ENCODE peak calls at places on chromosome 17, in seven cellular contexts. L is CMK, I is Daoy, B is HuH-7.5, G is astrocyte of the spinal cord, K is SHP77, O is DMS53. M is an unnamed sample.

GRCh38 chr17:19278729-19279128 is 41.6 kb downstream of the EPN2 start:
- DNase-seq in O (no peak), G (no peak), L (no peak), K (no peak), I (no peak), B (no peak), M (no peak)

GRCh38 chr17:15397605-15398004 is 56.2 kb upstream of the TEKT3 start:
- DNase-seq in O (no peak), L (no peak), B (no peak), I (no peak), G (no peak), K (no peak), M (no peak)

GRCh38 chr17:66737524-66737923 is 97.4 kb upstream of the CACNG5 start:
- DNase-seq in O (no peak), B (no peak), K (peak), G (peak), L (no peak), I (no peak), M (no peak)

GRCh38 chr17:14481664-14482063 is 180.8 kb downstream of the HS3ST3B1 start:
- DNase-seq in O (no peak), L (no peak), I (no peak), B (no peak), K (no peak), G (no peak), M (no peak)

GRCh38 chr17:79340771-79341528 is 266.3 kb downstream of the ENGASE start:
- DNase-seq in O (no peak), G (no peak), B (no peak), K (no peak), I (no peak), L (no peak), M (no peak)

GRCh38 chr17:58576679-58577367 is 62.4 kb upstream of the MTMR4 start:
- DNase-seq in K (no peak), B (no peak), O (peak), I (no peak), G (no peak), L (no peak), M (no peak)

GRCh38 chr17:42680331-42680808 is 1.3 kb downstream of the CCR10 start:
- DNase-seq in L (no peak), B (no peak), K (peak), I (no peak), O (peak), G (no peak), M (no peak)

GRCh38 chr17:80035937-80036714 is at the start of gene CCDC40:
- DNase-seq in B (peak), G (peak), L (peak), O (peak), K (peak), I (peak), M (peak)

GRCh38 chr17:35074711-35075707 is 11.5 kb upstream of the RFFL start:
- DNase-seq in K (no peak), B (no peak), I (no peak), L (no peak), G (no peak), O (no peak), M (no peak)

GRCh38 chr17:79943354-79944241 is 92.1 kb downstream of the TBC1D16 start:
- DNase-seq in I (no peak), B (no peak), L (no peak), G (no peak), O (no peak), K (no peak), M (no peak)

GRCh38 chr17:34580685-34581445 is 1.5 kb downstream of the TMEM132E start:
- DNase-seq in B (no peak), I (peak), L (no peak), K (no peak), O (no peak), G (no peak), M (no peak)

GRCh38 chr17:6701719-6702118 is 11.4 kb downstream of the SLC13A5 start:
- DNase-seq in L (no peak), O (peak), K (no peak), I (peak), B (peak), G (no peak), M (peak)

GRCh38 chr17:4505187-4505586 is 6.5 kb downstream of the SPNS2 start:
- DNase-seq in L (no peak), G (no peak), B (no peak), K (no peak), O (no peak), I (no peak), M (no peak)

GRCh38 chr17:50209472-50210248 is 8.2 kb upstream of the COL1A1 start:
- DNase-seq in O (no peak), G (peak), I (peak), K (no peak), B (no peak), L (no peak), M (peak)

GRCh38 chr17:16872836-16873653 is 98.9 kb downstream of the TNFRSF13B start:
- DNase-seq in I (peak), L (peak), B (peak), G (no peak), K (peak), O (peak), M (peak)

GRCh38 chr17:8029121-8029520 is 9.7 kb upstream of the ALOX15B start:
- DNase-seq in I (peak), L (no peak), G (no peak), B (no peak), K (no peak), O (no peak), M (no peak)

GRCh38 chr17:29007456-29008455 is 1.9 kb upstream of the SEZ6 start:
- DNase-seq in I (peak), G (no peak), O (peak), K (no peak), L (no peak), B (no peak), M (peak)

GRCh38 chr17:7133424-7133823 is 18.8 kb upstream of the ASGR2 start:
- DNase-seq in G (no peak), K (peak), O (peak), B (no peak), L (peak), I (no peak), M (no peak)

M was measured in hepatic stellate cell.